ENCODE peak calls at places on chromosomes 5 and 9, in six cellular contexts. S is brain microvascular endothelial cell, A is caudate nucleus, Q is uterus, T is GM23248, W is HCT116. Y is an unnamed sample.
A peak's percentile ranks its signal among the peaks of the same experiment; 100 is the strongest.

GRCh38 chr5:65394078-65394477 is 87.6 kb downstream of the ADAMTS6 start:
- DNase-seq in S (peak; percentile 64), A (no peak), Q (peak; percentile 39), T (peak; percentile 90), W (no peak), Y (no peak)

GRCh38 chr9:71737455-71737854 is 30.9 kb downstream of the CEMIP2 start:
- DNase-seq in S (no peak), A (no peak), Q (no peak), T (peak; percentile 59), W (no peak), Y (no peak)

GRCh38 chr5:158147227-158147626 is 288.3 kb upstream of the CLINT1 start:
- DNase-seq in S (no peak), A (no peak), Q (no peak), T (no peak), W (no peak), Y (no peak)

GRCh38 chr5:180467989-180468731 is 26.0 kb upstream of the CNOT6 start:
- DNase-seq in S (no peak), A (no peak), Q (no peak), T (no peak), W (no peak), Y (no peak)

GRCh38 chr9:78031271-78031825 is at the start of gene GNAQ:
- DNase-seq in S (no peak), A (no peak), Q (peak; percentile 45), T (peak; percentile 65), W (no peak), Y (no peak)

GRCh38 chr9:87223397-87224246 is 274.0 kb upstream of the DAPK1 start:
- DNase-seq in S (peak; percentile 47), A (no peak), Q (no peak), T (no peak), W (no peak), Y (no peak)

GRCh38 chr5:135714126-135714894 is 120.2 kb upstream of the SLC25A48 start:
- DNase-seq in S (peak; percentile 2), A (no peak), Q (no peak), T (peak; percentile 15), W (no peak), Y (no peak)

GRCh38 chr5:90916947-90917800 is 358.6 kb downstream of the ADGRV1 start:
- DNase-seq in S (no peak), A (no peak), Q (no peak), T (no peak), W (no peak), Y (no peak)

GRCh38 chr5:104084896-104085295 is 522.3 kb upstream of the NUDT12 start:
- DNase-seq in S (no peak), A (no peak), Q (no peak), T (no peak), W (no peak), Y (no peak)

GRCh38 chr5:136043968-136044610 is 15.3 kb downstream of the TGFBI start:
- DNase-seq in S (no peak), A (no peak), Q (no peak), T (no peak), W (no peak), Y (no peak)

GRCh38 chr9:91192785-91193657 is 168.7 kb downstream of the AUH start:
- DNase-seq in S (peak; percentile 99), A (peak; percentile 18), Q (peak; percentile 88), T (peak; percentile 100), W (peak; percentile 97), Y (peak; percentile 92)
- H3K27ac ChIP-seq in S (peak overlapping the region; percentile 99), A (peak overlapping the region; percentile 87), Q (peak overlapping the region; percentile 100), T (peak overlapping the region; percentile 100), W (peak overlapping the region; percentile 100), Y (peak overlapping the region; percentile 90)

GRCh38 chr5:149147673-149148072 is 6.4 kb downstream of the ABLIM3 start:
- DNase-seq in S (no peak), A (no peak), Q (no peak), T (no peak), W (no peak), Y (no peak)

GRCh38 chr5:149151717-149152116 is 10.4 kb downstream of the ABLIM3 start:
- DNase-seq in S (no peak), A (no peak), Q (no peak), T (peak; percentile 40), W (no peak), Y (no peak)

GRCh38 chr5:149152317-149152746 is 11.0 kb downstream of the ABLIM3 start:
- DNase-seq in S (no peak), A (no peak), Q (no peak), T (peak; percentile 51), W (no peak), Y (no peak)

GRCh38 chr5:149150457-149150856 is 9.2 kb downstream of the ABLIM3 start:
- DNase-seq in S (no peak), A (no peak), Q (no peak), T (no peak), W (no peak), Y (no peak)

GRCh38 chr5:149149942-149150341 is 8.6 kb downstream of the ABLIM3 start:
- DNase-seq in S (no peak), A (no peak), Q (no peak), T (no peak), W (no peak), Y (no peak)
- H3K27ac ChIP-seq in S (no peak overlapping the region), A (no peak overlapping the region), Q (peak overlapping the region; percentile 23), T (no peak overlapping the region), W (no peak overlapping the region), Y (no peak overlapping the region)

GRCh38 chr5:5381259-5382006 is 41.0 kb upstream of the ICE1 start:
- DNase-seq in S (no peak), A (no peak), Q (no peak), T (no peak), W (no peak), Y (no peak)
- H3K27ac ChIP-seq in S (no peak overlapping the region), A (no peak overlapping the region), Q (no peak overlapping the region), T (no peak overlapping the region), W (no peak overlapping the region), Y (no peak overlapping the region)

DNA sequence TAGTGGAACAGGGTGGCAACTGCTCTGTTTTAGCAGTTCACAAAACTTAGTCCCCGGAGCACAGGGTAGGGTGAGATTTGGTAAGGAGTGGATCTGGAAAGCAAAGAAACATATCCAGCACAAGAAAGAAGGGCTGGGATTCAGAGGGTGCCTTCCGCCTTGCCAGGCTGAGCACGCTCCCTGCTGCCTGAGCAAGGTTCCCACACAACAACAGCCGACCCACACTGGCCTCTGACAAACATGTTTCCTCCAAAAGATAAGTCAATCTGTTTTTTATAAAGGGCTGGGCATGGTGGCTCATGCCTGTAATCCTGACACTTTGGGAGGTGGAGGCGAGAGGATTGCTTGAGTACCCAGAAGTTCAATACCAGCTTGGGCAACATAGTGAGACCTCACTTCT is 45.8 kb downstream of the RAB3C start:
- DNase-seq in S (no peak), A (no peak), Q (no peak), T (no peak), W (no peak), Y (no peak)
- H3K27ac ChIP-seq in S (no peak overlapping the region), A (no peak overlapping the region), Q (no peak overlapping the region), T (no peak overlapping the region), W (no peak overlapping the region), Y (no peak overlapping the region)

DNA sequence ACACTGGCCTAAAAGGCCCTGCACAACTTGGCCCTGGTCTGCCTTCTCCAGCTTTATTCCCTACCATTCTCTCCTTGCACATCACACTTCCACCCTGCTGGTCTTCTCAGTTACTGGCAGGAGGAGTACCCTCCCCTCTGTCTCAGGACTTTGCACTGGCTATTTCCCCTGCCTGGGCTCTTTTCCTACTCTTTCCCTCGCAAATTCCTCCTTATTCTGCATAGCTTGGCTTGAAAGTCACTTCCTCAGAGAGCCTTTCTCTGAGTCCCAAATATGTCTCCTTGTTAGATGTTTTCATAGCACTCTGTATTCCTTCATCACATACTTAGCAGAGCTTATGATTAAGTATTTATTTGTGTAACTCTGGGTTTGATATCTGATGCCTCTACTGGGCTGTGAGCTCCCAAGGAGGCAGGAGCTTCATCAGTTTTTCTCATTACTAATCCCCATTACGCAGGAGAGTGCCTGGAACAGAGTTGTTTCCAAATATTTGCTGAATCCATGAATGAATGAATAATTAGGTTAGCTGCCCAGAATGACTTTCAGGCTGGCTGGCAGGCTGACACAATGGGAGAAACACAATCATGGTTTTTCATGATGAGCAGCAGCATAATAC is 159.9 kb upstream of the KLF9 start:
- DNase-seq in S (peak; percentile 19), A (no peak), Q (peak; percentile 39), T (peak; percentile 86), W (no peak), Y (no peak)
- H3K27ac ChIP-seq in S (peak overlapping the region; percentile 17), A (no peak overlapping the region), Q (peak overlapping the region; percentile 61), T (peak overlapping the region; percentile 64), W (no peak overlapping the region), Y (no peak overlapping the region)

GRCh38 chr5:142472306-142472951 is 147.6 kb upstream of the SPRY4 start:
- DNase-seq in S (peak; percentile 91), A (no peak), Q (no peak), T (peak; percentile 98), W (peak; percentile 97), Y (peak; percentile 71)

GRCh38 chr5:142478116-142478515 is 153.3 kb upstream of the SPRY4 start:
- DNase-seq in S (no peak), A (no peak), Q (no peak), T (no peak), W (no peak), Y (no peak)

GRCh38 chr5:142475102-142475501 is 150.3 kb upstream of the SPRY4 start:
- DNase-seq in S (no peak), A (no peak), Q (no peak), T (peak; percentile 16), W (no peak), Y (no peak)

GRCh38 chr5:142474426-142474825 is 149.6 kb upstream of the SPRY4 start:
- DNase-seq in S (peak; percentile 40), A (no peak), Q (no peak), T (peak; percentile 62), W (no peak), Y (no peak)

GRCh38 chr5:142473038-142473437 is 148.2 kb upstream of the SPRY4 start:
- DNase-seq in S (no peak), A (no peak), Q (no peak), T (no peak), W (no peak), Y (no peak)
- H3K27ac ChIP-seq in S (peak overlapping the region; percentile 50), A (no peak overlapping the region), Q (no peak overlapping the region), T (peak overlapping the region; percentile 92), W (peak overlapping the region; percentile 67), Y (peak overlapping the region; percentile 99)

GRCh38 chr5:39167141-39167972 is 52.0 kb downstream of the FYB1 start:
- DNase-seq in S (no peak), A (no peak), Q (no peak), T (peak; percentile 22), W (no peak), Y (no peak)
- H3K27ac ChIP-seq in S (no peak overlapping the region), A (no peak overlapping the region), Q (no peak overlapping the region), T (peak overlapping the region; percentile 11), W (no peak overlapping the region), Y (no peak overlapping the region)

GRCh38 chr5:126675338-126675737 is 74.6 kb downstream of the PHAX start:
- DNase-seq in S (no peak), A (no peak), Q (no peak), T (no peak), W (no peak), Y (no peak)

GRCh38 chr5:126676195-126676624 is 75.5 kb downstream of the PHAX start:
- DNase-seq in S (peak; percentile 22), A (peak; percentile 33), Q (peak; percentile 41), T (peak; percentile 72), W (peak; percentile 60), Y (no peak)

GRCh38 chr5:126673477-126673876 is 72.7 kb downstream of the PHAX start:
- DNase-seq in S (no peak), A (no peak), Q (no peak), T (no peak), W (no peak), Y (no peak)

GRCh38 chr5:126677101-126677500 is 76.4 kb downstream of the PHAX start:
- DNase-seq in S (no peak), A (no peak), Q (no peak), T (no peak), W (no peak), Y (no peak)

GRCh38 chr5:126674145-126674544 is 73.4 kb downstream of the PHAX start:
- DNase-seq in S (no peak), A (no peak), Q (no peak), T (no peak), W (no peak), Y (no peak)
- H3K27ac ChIP-seq in S (no peak overlapping the region), A (no peak overlapping the region), Q (no peak overlapping the region), T (no peak overlapping the region), W (no peak overlapping the region), Y (no peak overlapping the region)